ENCODE peak calls at places on chromosomes 7 and 10, in six cellular contexts. L, V, B, T, A and F are unnamed samples. For H3K9me3 and H3K36me3, the result is how much of the 10 kb centered on the place peaks cover.

GRCh38 chr10:124696446-124697392 is 47.5 kb downstream of the FAM53B start:
- DNase-seq in L (no peak), V (no peak), B (no peak), T (no peak), A (peak), F (no peak)

GRCh38 chr10:84590794-84591193 is 262.4 kb downstream of the CCSER2 start:
- DNase-seq in L (no peak), V (no peak), B (no peak), T (no peak), A (no peak), F (no peak)

GRCh38 chr7:137325927-137326326 is 17.6 kb downstream of the PTN start:
- DNase-seq in L (no peak), V (no peak), B (no peak), T (no peak), A (peak), F (no peak)

GRCh38 chr7:50335795-50336754 is 31.6 kb downstream of the IKZF1 start:
- DNase-seq in L (no peak), V (no peak), B (no peak), T (no peak), A (no peak), F (no peak)

GRCh38 chr7:100401811-100402210 is 26.7 kb downstream of the ZCWPW1 start:
- DNase-seq in L (no peak), V (no peak), B (no peak), T (no peak), A (no peak), F (no peak)

GRCh38 chr7:79965946-79966345 is 168.7 kb upstream of the GNAI1 start:
- DNase-seq in L (no peak), V (no peak), B (no peak), T (no peak), A (no peak), F (no peak)

GRCh38 chr10:131267814-131268095 is 43.8 kb downstream of the TCERG1L start:
- DNase-seq in L (no peak), V (peak), B (no peak), T (no peak), A (no peak), F (no peak)

GRCh38 chr7:99380032-99380822 is 5.7 kb downstream of the ARPC1B start:
- DNase-seq in L (peak), V (peak), B (no peak), T (no peak), A (peak), F (no peak)

GRCh38 chr10:117391436-117392205 is 16.4 kb upstream of the PDZD8 start:
- DNase-seq in L (no peak), V (no peak), B (no peak), T (no peak), A (peak), F (no peak)

GRCh38 chr10:44382131-44382858 is 2.6 kb downstream of the CXCL12 start:
- DNase-seq in L (no peak), V (peak), B (no peak), T (no peak), A (peak), F (no peak)

GRCh38 chr7:17060051-17060450 is 178.3 kb upstream of the AGR3 start:
- DNase-seq in L (no peak), V (no peak), B (no peak), T (no peak), A (no peak), F (no peak)

GRCh38 chr7:146773506-146773905 is 656.9 kb downstream of the CNTNAP2 start:
- DNase-seq in L (no peak), V (no peak), B (no peak), T (no peak), A (no peak), F (no peak)

GRCh38 chr7:146768941-146769340 is 652.3 kb downstream of the CNTNAP2 start:
- DNase-seq in L (no peak), V (no peak), B (no peak), T (no peak), A (no peak), F (no peak)

DNA sequence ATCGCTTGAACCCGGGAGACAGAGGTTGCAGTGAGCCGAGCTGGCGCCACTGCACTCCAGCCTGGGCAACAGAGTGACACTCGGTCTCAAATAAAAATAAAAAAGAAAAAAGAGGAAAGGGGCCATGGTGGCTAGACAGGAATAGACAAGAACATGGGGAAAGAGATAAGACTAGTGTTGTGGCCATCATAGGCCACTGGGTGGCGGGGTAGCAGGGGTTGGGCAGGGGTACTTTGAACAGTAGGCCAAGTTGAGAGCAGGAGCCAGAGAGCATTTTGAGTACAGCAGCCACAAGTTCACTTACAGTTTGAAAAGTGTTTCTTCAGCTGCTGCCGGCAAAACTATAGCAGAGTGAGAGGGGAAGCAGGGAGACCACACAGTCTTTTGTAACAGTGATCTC is 656.0 kb downstream of the CNTNAP2 start:
- DNase-seq in L (no peak), V (no peak), B (peak), T (no peak), A (no peak), F (no peak)
- H3K9me3 ChIP-seq in L (under half), V (under half), B (under half), T (under half), A (under half), F (under half)

GRCh38 chr10:6562221-6562620 is 17.9 kb downstream of the PRKCQ start:
- DNase-seq in L (no peak), V (no peak), B (no peak), T (no peak), A (no peak), F (no peak)

GRCh38 chr10:6564367-6564766 is 15.7 kb downstream of the PRKCQ start:
- DNase-seq in L (no peak), V (no peak), B (no peak), T (no peak), A (no peak), F (no peak)

GRCh38 chr10:6563720-6564119 is 16.4 kb downstream of the PRKCQ start:
- DNase-seq in L (no peak), V (no peak), B (no peak), T (no peak), A (no peak), F (no peak)

GRCh38 chr10:6561552-6561951 is 18.5 kb downstream of the PRKCQ start:
- DNase-seq in L (no peak), V (no peak), B (no peak), T (no peak), A (no peak), F (no peak)

GRCh38 chr10:6563075-6563474 is 17.0 kb downstream of the PRKCQ start:
- DNase-seq in L (no peak), V (no peak), B (no peak), T (no peak), A (no peak), F (no peak)
- H3K27ac ChIP-seq in L (no peak), V (no peak), B (peak), T (no peak), A (no peak), F (no peak)

GRCh38 chr7:6608794-6609193 is 6.6 kb upstream of the ZNF853 start:
- DNase-seq in L (no peak), V (no peak), B (no peak), T (no peak), A (no peak), F (no peak)
- H3K36me3 ChIP-seq in L (under half), V (under half), B (under half), T (under half), A (under half), F (under half)

DNA sequence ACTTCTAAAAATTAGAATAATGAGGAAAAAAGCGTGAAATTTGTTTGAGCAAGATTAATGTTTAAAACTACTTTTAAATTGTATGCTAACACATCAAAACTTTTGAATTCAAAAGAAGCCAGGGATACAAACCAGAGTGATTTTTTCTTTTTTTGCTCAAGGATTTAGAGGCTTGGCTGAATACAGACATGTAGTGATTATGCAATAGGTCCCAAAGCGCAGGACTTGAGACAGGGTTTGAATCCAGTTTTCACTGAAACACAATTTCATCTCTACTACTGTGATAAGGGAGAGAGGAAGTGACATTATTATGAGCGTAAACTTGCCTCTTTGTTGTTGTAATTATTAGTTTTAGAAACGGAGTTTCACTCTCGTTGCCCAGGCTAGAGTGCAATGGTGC is 207.3 kb downstream of the ZNF33B start:
- DNase-seq in L (no peak), V (no peak), B (no peak), T (no peak), A (no peak), F (no peak)
- H3K9me3 ChIP-seq in L (under half), V (under half), B (under half), T (under half), A (under half), F (under half)